ENCODE peak calls at places on chromosomes 4 and X, in ten cellular contexts. T is NCI-H2029; J is T-helper 1 cell; K is GM03348; A is left kidney; V is activated T-cell treated with anti-CD3 and anti-CD28 coated beads for 48 hours; R is COR-L47; E is stimulated activated CD4-positive, alpha-beta T cell treated with anti-CD3 and anti-CD28 coated beads, Interleukin-1b, Interleukin-23, amount 100 ng/mL, for 1 hour; P is immature natural killer cell; L is NCI-H2171 treated with DMSO at 0.1 percent for 48 hours. N is an unnamed sample.

GRCh38 chr4:81436928-81437327 is 34.8 kb downstream of the RASGEF1B start:
- DNase-seq in V (no peak), R (no peak), T (no peak), K (no peak), L (no peak), E (no peak), P (no peak), J (no peak), A (no peak), N (no peak)

GRCh38 chr4:141455651-141456050 is 180.7 kb upstream of the IL15 start:
- DNase-seq in V (no peak), E (no peak), P (no peak), T (no peak), K (no peak), L (no peak), R (no peak), J (no peak), A (no peak), N (no peak)

GRCh38 chr4:185304944-185305690 is 90.6 kb downstream of the LRP2BP start:
- DNase-seq in A (peak), J (peak), E (no peak), K (no peak), R (peak), L (peak), T (no peak), P (no peak), V (peak), N (no peak)

GRCh38 chrX:133414399-133415275 is 652 bp downstream of the GPC4 start:
- DNase-seq in L (peak), P (no peak), K (peak), T (no peak), R (no peak), J (no peak), V (no peak), E (no peak), A (peak), N (no peak)

GRCh38 chr4:150683775-150684350 is 101.9 kb downstream of the MAB21L2 start:
- DNase-seq in K (no peak), E (no peak), A (no peak), J (no peak), L (no peak), P (no peak), V (no peak), R (no peak), T (no peak), N (no peak)

GRCh38 chrX:19886888-19887531 is 390 bp downstream of the SH3KBP1 start:
- DNase-seq in T (no peak), A (peak), P (peak), J (no peak), E (no peak), R (no peak), V (no peak), K (peak), L (no peak), N (no peak)

GRCh38 chr4:97770222-97770621 is 373.1 kb downstream of the STPG2 start:
- DNase-seq in T (no peak), V (no peak), A (no peak), K (no peak), J (no peak), E (no peak), P (no peak), L (no peak), R (no peak), N (no peak)

GRCh38 chr4:20046931-20047677 is 204.6 kb upstream of the SLIT2 start:
- DNase-seq in L (no peak), A (no peak), T (no peak), K (peak), E (no peak), V (no peak), J (no peak), R (no peak), P (no peak), N (no peak)

GRCh38 chrX:48700951-48701653 is 4.6 kb downstream of the SUV39H1 start:
- DNase-seq in V (no peak), L (no peak), E (no peak), T (no peak), A (no peak), R (no peak), J (no peak), K (no peak), P (no peak), N (no peak)

GRCh38 chr4:172786039-172786792 is 382.4 kb upstream of the GALNT7 start:
- DNase-seq in P (no peak), E (no peak), J (no peak), R (no peak), A (peak), V (no peak), L (no peak), K (no peak), T (no peak), N (no peak)

GRCh38 chr4:23877758-23878229 is 12.1 kb downstream of the PPARGC1A start:
- DNase-seq in L (no peak), A (no peak), E (no peak), K (no peak), P (no peak), J (no peak), R (peak), V (no peak), T (peak), N (peak)

GRCh38 chr4:40165931-40166330 is 30.9 kb upstream of the RHOH start:
- DNase-seq in K (no peak), V (no peak), P (no peak), R (no peak), E (no peak), A (no peak), T (no peak), J (no peak), L (no peak), N (no peak)